ENCODE peak calls at places on chromosomes 13 and 19, in six cellular contexts. T, H, F, V, R and Z are unnamed samples. For H3K4me1, the result is how much of the 10 kb centered on the place peaks cover.

GRCh38 chr19:10305139-10305806 is 4.3 kb downstream of the ZGLP1 start:
- DNase-seq in T (no peak), H (no peak), F (peak), V (no peak), R (no peak), Z (no peak)

GRCh38 chr13:112558696-112559418 is 29.1 kb downstream of the TUBGCP3 start:
- DNase-seq in T (no peak), H (no peak), F (no peak), V (no peak), R (no peak), Z (no peak)

GRCh38 chr19:29810504-29810871 is 1.3 kb upstream of the CCNE1 start:
- DNase-seq in T (no peak), H (no peak), F (peak), V (no peak), R (peak), Z (no peak)

GRCh38 chr13:20198781-20199180 is 6.0 kb upstream of the GJB2 start:
- DNase-seq in T (no peak), H (no peak), F (no peak), V (no peak), R (no peak), Z (no peak)

GRCh38 chr13:110913911-110914292 is 967 bp downstream of the ANKRD10 start:
- DNase-seq in T (no peak), H (no peak), F (no peak), V (no peak), R (no peak), Z (no peak)

GRCh38 chr19:49801966-49802661 is 11.0 kb downstream of the FUZ start:
- DNase-seq in T (peak), H (no peak), F (peak), V (peak), R (peak), Z (peak)

GRCh38 chr13:94345374-94346195 is 133.9 kb downstream of the DCT start:
- DNase-seq in T (peak), H (no peak), F (peak), V (no peak), R (peak), Z (no peak)

GRCh38 chr13:98507060-98507797 is 69.7 kb downstream of the STK24 start:
- DNase-seq in T (peak), H (peak), F (no peak), V (no peak), R (peak), Z (no peak)

GRCh38 chr19:37361994-37362393 is 8.9 kb upstream of the ZNF527 start:
- DNase-seq in T (no peak), H (no peak), F (peak), V (no peak), R (peak), Z (no peak)

GRCh38 chr19:16467581-16467980 is 4.2 kb downstream of the EPS15L1 start:
- DNase-seq in T (no peak), H (no peak), F (no peak), V (no peak), R (no peak), Z (no peak)

GRCh38 chr19:33465834-33466233 is 55.8 kb downstream of the PEPD start:
- DNase-seq in T (no peak), H (no peak), F (no peak), V (no peak), R (no peak), Z (no peak)

GRCh38 chr19:49506575-49507105 is 5.8 kb upstream of the FCGRT start:
- DNase-seq in T (peak), H (no peak), F (no peak), V (peak), R (peak), Z (peak)

GRCh38 chr19:35031072-35031881 is 1.0 kb downstream of the SCN1B start:
- DNase-seq in T (peak), H (no peak), F (peak), V (no peak), R (peak), Z (peak)

GRCh38 chr13:19984430-19985218 is 26.1 kb downstream of the ZMYM2 start:
- DNase-seq in T (peak), H (no peak), F (peak), V (peak), R (peak), Z (no peak)

GRCh38 chr19:45117167-45117594 is 24.2 kb downstream of the PPP1R37 start:
- DNase-seq in T (no peak), H (no peak), F (peak), V (no peak), R (peak), Z (no peak)

GRCh38 chr13:89816404-89816803 is 1531.1 kb upstream of the MIR17HG start:
- DNase-seq in T (no peak), H (no peak), F (no peak), V (no peak), R (no peak), Z (no peak)

GRCh38 chr19:3284759-3285646 is 60.5 kb downstream of the CELF5 start:
- DNase-seq in T (peak), H (peak), F (peak), V (peak), R (peak), Z (peak)

GRCh38 chr19:46613525-46613924 is 11.4 kb downstream of the PTGIR start:
- DNase-seq in T (no peak), H (no peak), F (no peak), V (no peak), R (no peak), Z (no peak)

GRCh38 chr19:32886241-32886640 is 16.7 kb upstream of the SLC7A9 start:
- DNase-seq in T (no peak), H (no peak), F (no peak), V (no peak), R (no peak), Z (no peak)

GRCh38 chr19:29014857-29015436 is 198.0 kb downstream of the UQCRFS1 start:
- DNase-seq in T (peak), H (no peak), F (no peak), V (no peak), R (no peak), Z (peak)

GRCh38 chr19:3570619-3571018 is 2.1 kb upstream of the HMG20B start:
- DNase-seq in T (no peak), H (no peak), F (no peak), V (no peak), R (no peak), Z (no peak)

GRCh38 chr19:1252818-1253513 is 4.6 kb downstream of the MIDN start:
- DNase-seq in T (peak), H (no peak), F (peak), V (no peak), R (peak), Z (no peak)

GRCh38 chr19:3516675-3517207 is 10.6 kb downstream of the FZR1 start:
- DNase-seq in T (no peak), H (no peak), F (no peak), V (no peak), R (no peak), Z (no peak)

GRCh38 chr13:41212881-41213280 is 18.5 kb upstream of the KBTBD7 start:
- DNase-seq in T (no peak), H (no peak), F (no peak), V (no peak), R (no peak), Z (no peak)

GRCh38 chr13:110920038-110920437 is 5.2 kb upstream of the ANKRD10 start:
- DNase-seq in T (no peak), H (no peak), F (no peak), V (no peak), R (no peak), Z (no peak)

DNA sequence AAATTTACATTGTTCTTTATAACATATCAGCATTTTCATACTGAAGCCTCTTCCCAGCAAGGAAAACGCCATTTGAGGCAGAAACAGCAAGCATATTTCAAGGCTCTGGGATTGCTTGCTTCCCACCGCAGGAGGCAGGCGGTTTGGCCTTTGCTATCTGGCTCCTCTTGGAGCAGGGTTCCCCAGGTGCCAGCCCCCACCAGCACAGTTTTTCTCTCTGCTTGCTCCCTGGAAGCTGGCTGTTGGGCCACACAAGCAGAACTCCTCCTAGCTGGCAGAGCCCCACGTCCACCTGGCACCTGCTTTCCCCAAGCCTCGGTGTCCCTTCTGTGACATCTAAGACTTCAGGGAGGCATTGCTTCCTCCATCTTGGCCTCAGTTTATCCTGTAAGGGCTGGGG is 16.7 kb downstream of the GATAD2A start:
- DNase-seq in T (no peak), H (no peak), F (no peak), V (no peak), R (no peak), Z (no peak)
- H2BK15ac ChIP-seq in T (no peak), H (no peak), F (no peak), V (no peak), R (no peak), Z (no peak)

GRCh38 chr13:114313061-114313860 is 1.0 kb upstream of the CHAMP1 start:
- DNase-seq in T (peak), H (no peak), F (peak), V (no peak), R (peak), Z (no peak)
- H3K4me1 ChIP-seq in T (under half), H (under half), F (under half), V (under half), R (under half), Z (under half)

GRCh38 chr19:4758659-4759058 is 32.9 kb upstream of the FEM1A start:
- DNase-seq in T (no peak), H (no peak), F (no peak), V (no peak), R (no peak), Z (no peak)
- H2BK15ac ChIP-seq in T (no peak), H (no peak), F (no peak), V (no peak), R (no peak), Z (no peak)

GRCh38 chr19:38682195-38682867 is 34.9 kb downstream of the ACTN4 start:
- DNase-seq in T (no peak), H (no peak), F (no peak), V (no peak), R (no peak), Z (no peak)

GRCh38 chr19:38684078-38684861 is 36.8 kb downstream of the ACTN4 start:
- DNase-seq in T (peak), H (no peak), F (peak), V (no peak), R (peak), Z (peak)

GRCh38 chr19:38684862-38685665 is 37.6 kb downstream of the ACTN4 start:
- DNase-seq in T (no peak), H (no peak), F (no peak), V (no peak), R (no peak), Z (no peak)

GRCh38 chr19:38682872-38683392 is 35.5 kb downstream of the ACTN4 start:
- DNase-seq in T (no peak), H (no peak), F (no peak), V (no peak), R (peak), Z (no peak)

DNA sequence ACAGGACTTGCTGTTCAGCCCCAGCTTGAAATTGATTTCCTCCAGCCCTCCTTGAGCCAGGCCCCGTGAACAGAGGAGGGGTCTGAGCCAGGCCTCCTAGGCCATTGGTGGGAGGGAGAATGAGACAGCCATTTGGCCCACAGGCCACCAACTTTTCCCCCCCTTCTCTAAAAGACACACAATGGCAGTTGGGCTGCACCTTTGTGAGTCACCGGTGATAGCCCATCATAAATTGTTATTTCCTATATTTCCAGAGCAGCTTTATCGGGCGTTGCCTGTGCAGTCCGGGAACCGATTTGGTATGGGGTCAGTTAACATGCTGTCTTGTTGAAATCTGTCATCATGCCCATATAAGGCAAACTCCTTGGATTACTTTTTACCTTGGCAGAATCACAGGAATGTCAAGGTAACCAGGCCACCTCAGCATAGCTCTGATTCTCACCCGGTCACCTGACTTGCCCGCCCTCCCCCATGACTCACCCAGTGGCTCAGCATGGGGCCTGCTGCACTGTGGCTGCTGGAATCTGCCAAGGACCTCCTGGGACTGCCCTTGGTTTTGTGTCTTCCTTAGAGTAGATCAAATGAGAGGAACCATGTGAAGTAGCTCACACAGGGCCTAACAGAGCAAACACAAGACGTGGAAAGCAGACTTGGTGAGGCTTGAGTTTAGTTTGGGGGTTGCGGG is 36.1 kb downstream of the ACTN4 start:
- DNase-seq in T (peak), H (peak), F (peak), V (no peak), R (peak), Z (peak)
- H3K4me1 ChIP-seq in T (under half), H (under half), F (half or more), V (under half), R (half or more), Z (under half)

GRCh38 chr13:52994051-52994450 is 34.6 kb upstream of the OLFM4 start:
- DNase-seq in T (no peak), H (no peak), F (no peak), V (no peak), R (no peak), Z (no peak)

GRCh38 chr13:52994865-52995264 is 33.7 kb upstream of the OLFM4 start:
- DNase-seq in T (no peak), H (no peak), F (no peak), V (no peak), R (no peak), Z (no peak)

GRCh38 chr13:52995946-52996345 is 32.7 kb upstream of the OLFM4 start:
- DNase-seq in T (no peak), H (no peak), F (no peak), V (no peak), R (no peak), Z (no peak)

DNA sequence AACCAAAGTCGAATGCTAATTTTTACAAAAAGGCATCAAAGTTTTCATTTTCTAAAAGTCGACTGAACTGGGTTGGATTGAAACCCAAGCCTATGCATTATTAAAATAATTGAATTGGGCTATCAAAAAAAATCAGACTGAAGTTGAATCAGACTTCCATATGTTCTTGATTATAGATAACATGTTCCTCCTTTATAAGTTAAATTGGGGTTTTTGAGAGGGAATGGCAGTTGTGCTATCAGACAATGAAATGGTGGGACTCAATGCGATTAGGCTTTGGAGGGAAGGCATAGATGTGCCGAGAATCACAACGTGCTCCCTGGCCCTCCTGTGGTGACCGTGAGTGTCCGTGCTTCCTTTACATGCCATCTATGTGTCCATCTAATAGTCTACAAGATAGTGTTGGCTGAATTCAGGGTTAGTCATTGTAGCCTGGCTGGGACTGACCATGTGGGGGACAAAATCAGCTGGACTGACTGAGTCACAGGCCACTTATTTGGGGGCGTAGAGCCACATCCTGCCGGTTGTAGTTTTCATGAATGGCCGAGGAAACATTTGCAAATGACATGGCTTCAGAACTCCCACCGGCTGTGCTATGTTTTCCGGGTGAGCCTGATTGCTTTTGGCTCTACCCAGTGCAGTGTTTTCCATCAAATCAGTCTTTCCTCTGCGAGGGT is 37.1 kb upstream of the OLFM4 start:
- DNase-seq in T (no peak), H (no peak), F (no peak), V (no peak), R (no peak), Z (no peak)
- H2BK15ac ChIP-seq in T (no peak), H (no peak), F (no peak), V (no peak), R (no peak), Z (no peak)

GRCh38 chr13:21347753-21348318 is 111.3 kb downstream of the ZDHHC20 start:
- DNase-seq in T (no peak), H (no peak), F (no peak), V (no peak), R (no peak), Z (peak)
- H3K4me1 ChIP-seq in T (under half), H (under half), F (under half), V (under half), R (under half), Z (under half)